ENCODE peak calls at places on chromosomes 3 and 15, in five cellular contexts. S, T, O, E and M are unnamed samples.
A peak's percentile ranks its signal among the peaks of the same experiment; 100 is the strongest.

GRCh38 chr15:29570931-29571727 is 251.1 kb downstream of the TJP1 start:
- DNase-seq in E (peak; percentile 16), T (peak; percentile 21), O (peak; percentile 53), S (no peak), M (peak; percentile 18)

GRCh38 chr3:194893121-194893979 is 207.7 kb downstream of the FAM43A start:
- DNase-seq in S (no peak), T (no peak), E (no peak), O (no peak), M (no peak)

GRCh38 chr3:12436514-12437222 is 47.6 kb upstream of the TSEN2 start:
- DNase-seq in O (no peak), E (peak; percentile 63), S (peak; percentile 66), T (no peak), M (peak; percentile 44)

GRCh38 chr15:41011055-41011815 is 58.0 kb downstream of the CHAC1 start:
- DNase-seq in T (no peak), E (no peak), S (no peak), O (no peak), M (peak; percentile 38)

GRCh38 chr3:66224220-66224619 is 3.4 kb downstream of the SLC25A26 start:
- DNase-seq in E (no peak), S (no peak), O (no peak), T (no peak), M (peak; percentile 7)

GRCh38 chr3:42780892-42781700 is 8.0 kb upstream of the CCDC13 start:
- DNase-seq in T (no peak), O (peak; percentile 57), E (peak; percentile 73), S (peak; percentile 83), M (peak; percentile 89)

GRCh38 chr15:57044961-57045360 is 126.5 kb downstream of the TCF12 start:
- DNase-seq in T (no peak), E (no peak), S (no peak), O (no peak), M (no peak)

GRCh38 chr15:95025924-95026728 is 794.8 kb downstream of the MCTP2 start:
- DNase-seq in O (peak; percentile 47), S (peak; percentile 75), T (no peak), E (peak; percentile 66), M (peak; percentile 78)

GRCh38 chr3:161069441-161070251 is 35.5 kb downstream of the B3GALNT1 start:
- DNase-seq in S (peak; percentile 90), T (no peak), O (no peak), E (peak; percentile 58), M (peak; percentile 57)

GRCh38 chr15:30991301-30992072 is at the start of gene MTMR10:
- DNase-seq in S (peak; percentile 69), O (peak; percentile 78), T (peak; percentile 60), E (peak; percentile 87), M (peak; percentile 79)

GRCh38 chr15:31551323-31551722 is 224.7 kb downstream of the KLF13 start:
- DNase-seq in E (no peak), O (no peak), T (no peak), S (no peak), M (no peak)

GRCh38 chr15:39869858-39870515 is 50.1 kb downstream of the GPR176 start:
- DNase-seq in T (no peak), O (no peak), E (no peak), S (no peak), M (no peak)

GRCh38 chr15:57148236-57148635 is 228.1 kb upstream of the CGNL1 start:
- DNase-seq in S (no peak), T (no peak), O (no peak), E (no peak), M (no peak)

GRCh38 chr3:123571264-123571972 is 13.4 kb downstream of the HACD2 start:
- DNase-seq in O (no peak), E (no peak), S (peak; percentile 17), T (no peak), M (peak; percentile 29)

GRCh38 chr3:104510091-104510860 is 856.4 kb upstream of the ALCAM start:
- DNase-seq in S (no peak), O (no peak), T (no peak), E (peak; percentile 58), M (no peak)

GRCh38 chr3:141505166-141505565 is 18.3 kb downstream of the RASA2 start:
- DNase-seq in E (no peak), T (no peak), O (no peak), S (no peak), M (no peak)

GRCh38 chr3:126961791-126962461 is 21.0 kb upstream of the PLXNA1 start:
- DNase-seq in E (no peak), S (no peak), O (no peak), T (no peak), M (no peak)

GRCh38 chr3:196298521-196298920 is 11.0 kb upstream of the PCYT1A start:
- DNase-seq in E (no peak), S (no peak), T (no peak), O (no peak), M (no peak)

GRCh38 chr15:80660114-80660513 is 35.0 kb upstream of the ABHD17C start:
- DNase-seq in O (peak; percentile 76), E (peak; percentile 53), T (no peak), S (peak; percentile 40), M (no peak)

GRCh38 chr15:36590838-36591237 is 11.4 kb downstream of the CDIN1 start:
- DNase-seq in T (no peak), O (peak; percentile 67), E (peak; percentile 70), S (peak; percentile 89), M (peak; percentile 71)

GRCh38 chr15:73078291-73078690 is 26.0 kb downstream of the NEO1 start:
- DNase-seq in E (no peak), T (no peak), O (no peak), S (no peak), M (no peak)

GRCh38 chr3:182618085-182618732 is 175.1 kb upstream of the ATP11B start:
- DNase-seq in T (no peak), O (peak; percentile 46), S (peak; percentile 63), E (no peak), M (peak; percentile 13)

GRCh38 chr3:192331749-192332385 is 395.5 kb downstream of the FGF12 start:
- DNase-seq in O (no peak), E (no peak), T (no peak), S (no peak), M (no peak)

GRCh38 chr3:169264711-169265110 is 398.8 kb downstream of the MECOM start:
- DNase-seq in O (no peak), S (peak; percentile 59), T (no peak), E (peak; percentile 39), M (peak; percentile 58)

GRCh38 chr15:76994971-76995945 is at the start of gene PSTPIP1:
- DNase-seq in T (peak; percentile 60), S (no peak), O (no peak), E (no peak), M (no peak)

GRCh38 chr3:178558637-178559036 is 22.4 kb downstream of the KCNMB2 start:
- DNase-seq in S (no peak), O (no peak), E (no peak), T (no peak), M (no peak)

GRCh38 chr3:128226794-128227399 is 73.6 kb downstream of the EEFSEC start:
- DNase-seq in O (peak; percentile 13), T (peak; percentile 37), S (peak; percentile 32), E (peak; percentile 51), M (peak; percentile 46)

GRCh38 chr3:62154457-62155148 is 218.7 kb downstream of the FEZF2 start:
- DNase-seq in T (no peak), E (no peak), O (no peak), S (no peak), M (no peak)